ENCODE peak calls at places on chromosomes 7 and 10, in four cellular contexts. One of them, this sample, is unnamed.
A peak's percentile ranks its signal among the peaks of the same experiment; 100 is the strongest.

GRCh38 chr10:122282909-122283308 is 11.8 kb downstream of the BTBD16 start:
- DNase-seq in GM12891: no peak
- DNase-seq in CD4-positive, CD25-positive, alpha-beta regulatory T cell: no peak
- DNase-seq in retina: no peak
- DNase-seq in this sample: no peak

GRCh38 chr10:84267503-84268126 is 22.8 kb downstream of the RGR start:
- DNase-seq in GM12891: no peak
- DNase-seq in CD4-positive, CD25-positive, alpha-beta regulatory T cell: no peak
- DNase-seq in retina: no peak
- DNase-seq in this sample: no peak

GRCh38 chr10:70678757-70679489 is 6.6 kb downstream of the ADAMTS14 start:
- DNase-seq in GM12891: no peak
- DNase-seq in CD4-positive, CD25-positive, alpha-beta regulatory T cell: no peak
- DNase-seq in retina: no peak
- DNase-seq in this sample: no peak

GRCh38 chr10:110498087-110498981 is 627 bp downstream of the DUSP5 start:
- DNase-seq in GM12891: no peak
- DNase-seq in CD4-positive, CD25-positive, alpha-beta regulatory T cell: peak; percentile 60
- DNase-seq in retina: peak; percentile 77
- DNase-seq in this sample: no peak

GRCh38 chr7:93327006-93327633 is 95.0 kb downstream of the VPS50 start:
- DNase-seq in GM12891: no peak
- DNase-seq in CD4-positive, CD25-positive, alpha-beta regulatory T cell: no peak
- DNase-seq in retina: no peak
- DNase-seq in this sample: no peak

GRCh38 chr10:75540357-75541335 is 109.2 kb downstream of the LRMDA start:
- DNase-seq in GM12891: no peak
- DNase-seq in CD4-positive, CD25-positive, alpha-beta regulatory T cell: no peak
- DNase-seq in retina: no peak
- DNase-seq in this sample: no peak

GRCh38 chr7:157008206-157009169 is 2.0 kb downstream of the MNX1 start:
- DNase-seq in GM12891: no peak
- DNase-seq in CD4-positive, CD25-positive, alpha-beta regulatory T cell: no peak
- DNase-seq in retina: peak; percentile 45
- DNase-seq in this sample: no peak

GRCh38 chr7:102836206-102836938 is 76.4 kb upstream of the LRRC17 start:
- DNase-seq in GM12891: no peak
- DNase-seq in CD4-positive, CD25-positive, alpha-beta regulatory T cell: no peak
- DNase-seq in retina: peak; percentile 72
- DNase-seq in this sample: no peak

GRCh38 chr10:78729810-78730209 is 339.0 kb upstream of the ZMIZ1 start:
- DNase-seq in GM12891: no peak
- DNase-seq in CD4-positive, CD25-positive, alpha-beta regulatory T cell: no peak
- DNase-seq in retina: no peak
- DNase-seq in this sample: no peak

GRCh38 chr7:80918909-80919721 is at the start of gene SEMA3C:
- DNase-seq in GM12891: peak; percentile 29
- DNase-seq in CD4-positive, CD25-positive, alpha-beta regulatory T cell: no peak
- DNase-seq in retina: peak; percentile 91
- DNase-seq in this sample: peak; percentile 2

GRCh38 chr10:70461397-70462348 is 16.9 kb upstream of the PALD1 start:
- DNase-seq in GM12891: peak; percentile 65
- DNase-seq in CD4-positive, CD25-positive, alpha-beta regulatory T cell: no peak
- DNase-seq in retina: peak; percentile 71
- DNase-seq in this sample: peak; percentile 68

GRCh38 chr7:70093496-70093895 is 495.2 kb downstream of the AUTS2 start:
- DNase-seq in GM12891: no peak
- DNase-seq in CD4-positive, CD25-positive, alpha-beta regulatory T cell: no peak
- DNase-seq in retina: no peak
- DNase-seq in this sample: no peak

GRCh38 chr7:5408777-5409176 is 14.9 kb downstream of the TNRC18 start:
- DNase-seq in GM12891: no peak
- DNase-seq in CD4-positive, CD25-positive, alpha-beta regulatory T cell: no peak
- DNase-seq in retina: no peak
- DNase-seq in this sample: no peak

GRCh38 chr7:46786221-46786951 is 795.5 kb downstream of the TNS3 start:
- DNase-seq in GM12891: no peak
- DNase-seq in CD4-positive, CD25-positive, alpha-beta regulatory T cell: no peak
- DNase-seq in retina: no peak
- DNase-seq in this sample: no peak